ENCODE peak calls at places on chromosome 9, in six cellular contexts. C is trophoblast cell, G is IMR-90, J is H9, W is mesenchymal stem cell, A is H1. Y is an unnamed sample.

GRCh38 chr9:88745281-88746001 is 210.5 kb downstream of the NXNL2 start:
- DNase-seq in C (no peak), G (peak; percentile 95), A (no peak), W (peak; percentile 97), J (no peak), Y (no peak)

GRCh38 chr9:16267336-16268036 is 603.0 kb downstream of the BNC2 start:
- DNase-seq in A (no peak), C (peak; percentile 15), G (peak; percentile 57), W (peak; percentile 60), J (peak; percentile 4), Y (no peak)

GRCh38 chr9:84500859-84501258 is 160.3 kb upstream of the SLC28A3 start:
- DNase-seq in G (no peak), C (no peak), W (no peak), J (no peak), A (no peak), Y (no peak)

GRCh38 chr9:134689320-134690181 is 47.9 kb downstream of the COL5A1 start:
- DNase-seq in W (peak; percentile 65), G (peak; percentile 49), C (peak; percentile 64), A (peak; percentile 21), J (peak; percentile 84), Y (peak; percentile 48)

GRCh38 chr9:37650873-37651768 is at the start of gene FRMPD1:
- DNase-seq in G (peak; percentile 14), W (peak; percentile 29), A (peak; percentile 13), J (peak; percentile 75), C (peak; percentile 83), Y (no peak)

GRCh38 chr9:69622664-69623063 is 49.5 kb downstream of the APBA1 start:
- DNase-seq in C (peak; percentile 55), J (no peak), G (peak; percentile 46), W (no peak), A (no peak), Y (no peak)

GRCh38 chr9:114281421-114282103 is 41.3 kb upstream of the ORM1 start:
- DNase-seq in J (peak; percentile 15), A (no peak), C (no peak), W (peak; percentile 76), G (peak; percentile 67), Y (no peak)

GRCh38 chr9:116873441-116873840 is 186.3 kb downstream of the TRIM32 start:
- DNase-seq in C (no peak), A (no peak), W (no peak), G (no peak), J (no peak), Y (no peak)

GRCh38 chr9:127899200-127899943 is at the start of gene ST6GALNAC6:
- DNase-seq in W (peak; percentile 77), J (peak; percentile 56), G (peak; percentile 68), C (peak; percentile 79), A (no peak), Y (peak; percentile 59)

GRCh38 chr9:130331573-130331972 is 66.0 kb downstream of the HMCN2 start:
- DNase-seq in C (peak; percentile 95), G (peak; percentile 74), A (no peak), J (no peak), W (peak; percentile 81), Y (no peak)

GRCh38 chr9:92685022-92685421 is 15.1 kb upstream of the IPPK start:
- DNase-seq in C (no peak), W (no peak), J (no peak), G (no peak), A (no peak), Y (no peak)

GRCh38 chr9:98790601-98791146 is 5.7 kb downstream of the ANKS6 start:
- DNase-seq in J (no peak), W (no peak), A (no peak), G (no peak), C (no peak), Y (no peak)

GRCh38 chr9:27499481-27499880 is 24.6 kb upstream of the IFNK start:
- DNase-seq in W (peak; percentile 39), G (no peak), A (no peak), J (no peak), C (peak; percentile 37), Y (no peak)

GRCh38 chr9:135053133-135053532 is 34.3 kb upstream of the OLFM1 start:
- DNase-seq in J (no peak), C (no peak), A (no peak), W (no peak), G (no peak), Y (no peak)

GRCh38 chr9:2013688-2014087 is 1.5 kb upstream of the SMARCA2 start:
- DNase-seq in C (peak; percentile 44), W (peak; percentile 24), A (no peak), G (peak; percentile 38), J (no peak), Y (no peak)
- H3K14ac ChIP-seq in C (no peak overlapping the region), W (no peak overlapping the region), A (no peak overlapping the region), G (no peak overlapping the region), J (no peak overlapping the region), Y (no peak overlapping the region)

DNA sequence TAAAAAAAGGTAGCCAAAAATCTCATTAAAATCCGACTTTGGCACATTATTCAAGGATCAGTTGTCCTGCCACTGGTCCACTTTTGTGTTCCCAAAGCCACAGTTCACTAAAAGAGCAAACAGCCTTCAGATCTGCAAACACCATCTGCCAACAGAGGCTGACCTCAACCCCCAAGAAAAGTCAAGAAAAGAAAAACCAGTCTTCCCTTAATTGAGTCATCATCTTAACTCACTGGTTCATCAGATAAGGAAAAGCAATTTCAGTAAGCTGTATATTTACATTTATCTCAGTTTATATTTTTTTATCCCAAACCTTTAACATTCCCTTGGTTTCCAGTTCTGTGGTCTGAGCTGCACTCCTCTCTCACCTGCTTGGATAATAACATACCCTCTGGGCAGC is 21.2 kb downstream of the RASEF start:
- DNase-seq in G (peak; percentile 48), J (no peak), A (no peak), C (peak; percentile 16), W (peak; percentile 71), Y (no peak)
- H3K14ac ChIP-seq in G (no peak overlapping the region), J (no peak overlapping the region), A (no peak overlapping the region), C (no peak overlapping the region), W (no peak overlapping the region), Y (no peak overlapping the region)

GRCh38 chr9:81798606-81799005 is 109.3 kb upstream of the TLE1 start:
- DNase-seq in C (no peak), G (peak; percentile 90), W (peak; percentile 68), J (no peak), A (no peak), Y (no peak)
- H3K14ac ChIP-seq in C (no peak overlapping the region), G (no peak overlapping the region), W (no peak overlapping the region), J (no peak overlapping the region), A (no peak overlapping the region), Y (no peak overlapping the region)

DNA sequence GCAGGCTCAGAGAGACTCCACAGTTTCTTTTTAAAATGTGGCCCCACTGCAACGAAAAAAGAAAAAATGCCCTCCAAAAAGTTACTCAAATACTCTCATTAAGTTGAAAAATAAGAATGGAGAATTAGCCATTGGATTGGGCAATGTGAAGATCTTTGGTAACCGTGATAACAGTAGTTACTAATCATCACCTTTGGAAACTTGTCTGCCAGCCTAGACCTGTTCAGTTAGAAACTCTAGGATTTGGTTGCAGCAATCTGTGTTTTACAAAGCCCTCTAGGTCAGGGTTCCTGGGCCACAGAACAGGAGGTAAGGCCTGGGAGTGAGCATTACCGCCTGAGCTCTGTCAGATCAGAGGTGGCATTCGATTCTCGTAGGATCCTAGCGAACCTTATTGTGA is 34.2 kb downstream of the VPS13A start:
- DNase-seq in C (no peak), G (no peak), J (no peak), W (no peak), A (no peak), Y (no peak)
- H3K14ac ChIP-seq in C (peak overlapping the region; percentile 44), G (no peak overlapping the region), J (no peak overlapping the region), W (no peak overlapping the region), A (no peak overlapping the region), Y (no peak overlapping the region)

DNA sequence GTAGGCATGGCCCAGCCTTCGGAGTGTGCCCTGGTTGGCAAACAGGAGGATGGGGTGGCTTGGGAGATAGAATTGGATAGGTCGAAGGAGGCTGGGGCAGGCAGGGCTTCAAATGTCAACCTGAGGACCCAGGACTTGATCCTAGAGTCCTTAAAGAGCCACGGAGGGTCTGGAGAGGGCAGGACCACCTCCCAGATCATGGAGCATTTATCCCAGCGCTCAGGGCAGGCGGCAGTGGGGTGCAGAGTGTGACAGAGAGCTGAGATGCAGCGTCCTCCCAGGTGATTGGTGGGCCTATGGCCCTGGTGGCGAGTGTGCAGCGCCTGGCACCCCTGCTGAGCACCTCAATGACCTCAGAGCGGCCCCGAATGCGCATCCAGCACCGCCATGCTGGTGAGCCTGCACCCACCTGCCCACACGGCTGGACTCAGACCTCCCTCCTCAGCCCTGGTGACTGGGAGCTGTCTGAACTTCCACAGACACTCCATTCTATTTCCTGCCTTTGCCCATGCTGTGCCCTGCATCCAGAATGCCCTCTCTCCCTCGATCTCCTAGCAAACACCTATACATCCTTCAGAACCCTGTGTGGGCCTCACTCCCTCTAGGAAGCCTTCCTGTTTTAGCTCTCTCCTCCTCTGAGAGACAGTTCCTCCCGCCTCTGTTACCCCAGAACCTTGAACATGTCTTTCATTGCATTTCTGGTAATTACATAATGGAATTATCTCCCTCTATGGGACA is 6.3 kb downstream of the ADGRD2 start:
- DNase-seq in A (no peak), G (no peak), C (no peak), W (no peak), J (peak; percentile 28), Y (no peak)
- H3K14ac ChIP-seq in A (no peak overlapping the region), G (no peak overlapping the region), C (no peak overlapping the region), W (no peak overlapping the region), J (no peak overlapping the region), Y (no peak overlapping the region)

Y was measured in neuronal stem cell.